ENCODE peak calls at places on chromosomes 1 and 21, in eight cellular contexts. Q is left lung; B is GM23248; J is stomach; C is neuronal stem cell; Y is CD4-positive, alpha-beta T cell; W is brain microvascular endothelial cell; R is substantia nigra. S is an unnamed sample.

GRCh38 chr1:119784127-119784781 is 15.5 kb upstream of the HMGCS2 start:
- DNase-seq in Q (peak; percentile 87), B (peak; percentile 62), J (peak; percentile 69), C (no peak), Y (no peak), W (no peak), R (no peak), S (no peak)

GRCh38 chr21:28781602-28782274 is 210.9 kb downstream of the LTN1 start:
- DNase-seq in Q (no peak), B (peak; percentile 61), J (no peak), C (no peak), Y (no peak), W (peak; percentile 44), R (no peak), S (peak; percentile 46)

GRCh38 chr1:96487404-96487803 is 234.2 kb upstream of the PTBP2 start:
- DNase-seq in Q (no peak), B (peak; percentile 42), J (no peak), C (peak; percentile 14), Y (no peak), W (no peak), R (no peak), S (no peak)

GRCh38 chr1:226575436-226576390 is 27.1 kb downstream of the STUM start:
- DNase-seq in Q (no peak), B (no peak), J (no peak), C (no peak), Y (no peak), W (no peak), R (no peak), S (no peak)

GRCh38 chr21:15139881-15140280 is 75.1 kb upstream of the NRIP1 start:
- DNase-seq in Q (no peak), B (no peak), J (no peak), C (no peak), Y (no peak), W (no peak), R (no peak), S (no peak)

GRCh38 chr1:209886219-209886536 is 51.8 kb upstream of the SYT14 start:
- DNase-seq in Q (no peak), B (no peak), J (no peak), C (no peak), Y (no peak), W (no peak), R (no peak), S (peak; percentile 71)

GRCh38 chr1:152034654-152035405 is 2.0 kb downstream of the S100A11 start:
- DNase-seq in Q (no peak), B (peak; percentile 84), J (peak; percentile 61), C (peak; percentile 56), Y (peak; percentile 46), W (peak; percentile 54), R (no peak), S (peak; percentile 88)

GRCh38 chr21:26550357-26550756 is 22.7 kb downstream of the CYYR1 start:
- DNase-seq in Q (no peak), B (peak; percentile 4), J (no peak), C (no peak), Y (no peak), W (no peak), R (no peak), S (peak; percentile 90)

GRCh38 chr1:105398909-105399308 is 1649.2 kb downstream of the AMY1C start:
- DNase-seq in Q (no peak), B (no peak), J (no peak), C (no peak), Y (no peak), W (no peak), R (no peak), S (no peak)

GRCh38 chr1:25212725-25213124 is 19.6 kb downstream of the SYF2 start:
- DNase-seq in Q (no peak), B (no peak), J (no peak), C (no peak), Y (no peak), W (no peak), R (no peak), S (no peak)

GRCh38 chr1:12505639-12506311 is 112.2 kb downstream of the DHRS3 start:
- DNase-seq in Q (no peak), B (no peak), J (no peak), C (no peak), Y (no peak), W (no peak), R (peak; percentile 69), S (no peak)

GRCh38 chr21:39951183-39952101 is 84.2 kb downstream of the PCP4 start:
- DNase-seq in Q (no peak), B (no peak), J (no peak), C (no peak), Y (no peak), W (no peak), R (no peak), S (no peak)

GRCh38 chr21:45931397-45931969 is 50.1 kb upstream of the COL6A1 start:
- DNase-seq in Q (peak; percentile 35), B (no peak), J (no peak), C (no peak), Y (no peak), W (no peak), R (no peak), S (no peak)

GRCh38 chr1:162899422-162900168 is 38.6 kb upstream of the CCDC190 start:
- DNase-seq in Q (no peak), B (peak; percentile 95), J (no peak), C (no peak), Y (no peak), W (peak; percentile 81), R (no peak), S (no peak)

GRCh38 chr1:113415256-113416189 is 25.2 kb downstream of the MAGI3 start:
- DNase-seq in Q (no peak), B (peak; percentile 26), J (no peak), C (no peak), Y (no peak), W (no peak), R (no peak), S (peak; percentile 43)

GRCh38 chr1:163060343-163061007 is 8.7 kb upstream of the RGS4 start:
- DNase-seq in Q (no peak), B (no peak), J (no peak), C (no peak), Y (no peak), W (no peak), R (no peak), S (no peak)

GRCh38 chr1:198269352-198269940 is 112.6 kb downstream of the NEK7 start:
- DNase-seq in Q (no peak), B (peak; percentile 47), J (no peak), C (no peak), Y (no peak), W (no peak), R (no peak), S (no peak)

GRCh38 chr1:235923466-235924008 is 56.8 kb upstream of the LYST start:
- DNase-seq in Q (no peak), B (no peak), J (no peak), C (no peak), Y (no peak), W (peak; percentile 43), R (no peak), S (no peak)

GRCh38 chr1:167805041-167805556 is 83.3 kb downstream of the MPZL1 start:
- DNase-seq in Q (no peak), B (no peak), J (no peak), C (no peak), Y (no peak), W (no peak), R (no peak), S (no peak)

GRCh38 chr21:33821580-33822322 is 93.9 kb downstream of the ATP5PO start:
- DNase-seq in Q (no peak), B (no peak), J (no peak), C (no peak), Y (no peak), W (no peak), R (no peak), S (no peak)

GRCh38 chr1:191498318-191498717 is 659.9 kb upstream of the RGS18 start:
- DNase-seq in Q (no peak), B (peak; percentile 2), J (no peak), C (no peak), Y (no peak), W (peak; percentile 9), R (no peak), S (peak; percentile 60)

GRCh38 chr21:44088401-44088780 is 18.8 kb upstream of the PWP2 start:
- DNase-seq in Q (no peak), B (no peak), J (peak; percentile 10), C (no peak), Y (no peak), W (no peak), R (no peak), S (no peak)
- H3K27ac ChIP-seq in Q (no peak overlapping the region), B (no peak overlapping the region), J (no peak overlapping the region), C (no peak overlapping the region), Y (peak overlapping the region; percentile 80), W (no peak overlapping the region), R (peak overlapping the region; percentile 98), S (no peak overlapping the region)

GRCh38 chr1:44819257-44819593 is 10.9 kb downstream of the BTBD19 start:
- DNase-seq in Q (no peak), B (no peak), J (no peak), C (no peak), Y (peak; percentile 23), W (no peak), R (no peak), S (no peak)
- H3K27ac ChIP-seq in Q (peak overlapping the region; percentile 90), B (peak overlapping the region; percentile 89), J (peak overlapping the region; percentile 89), C (peak overlapping the region; percentile 90), Y (peak overlapping the region; percentile 96), W (peak overlapping the region; percentile 99), R (peak overlapping the region; percentile 88), S (peak overlapping the region; percentile 98)

GRCh38 chr1:31702836-31703404 is 897 bp downstream of the COL16A1 start:
- DNase-seq in Q (no peak), B (peak; percentile 56), J (no peak), C (no peak), Y (no peak), W (no peak), R (no peak), S (no peak)
- H3K27ac ChIP-seq in Q (peak overlapping the region; percentile 84), B (peak overlapping the region; percentile 89), J (peak overlapping the region; percentile 78), C (no peak overlapping the region), Y (no peak overlapping the region), W (no peak overlapping the region), R (peak overlapping the region; percentile 95), S (no peak overlapping the region)

GRCh38 chr1:42690477-42691156 is 8.4 kb downstream of the YBX1 start:
- DNase-seq in Q (no peak), B (peak; percentile 36), J (no peak), C (no peak), Y (no peak), W (no peak), R (no peak), S (no peak)

GRCh38 chr1:42691157-42691498 is 8.9 kb downstream of the YBX1 start:
- DNase-seq in Q (no peak), B (no peak), J (no peak), C (no peak), Y (no peak), W (no peak), R (no peak), S (no peak)

GRCh38 chr1:42689912-42690311 is 7.7 kb downstream of the YBX1 start:
- DNase-seq in Q (no peak), B (no peak), J (no peak), C (no peak), Y (no peak), W (no peak), R (no peak), S (no peak)

GRCh38 chr1:42692941-42693340 is 10.7 kb downstream of the YBX1 start:
- DNase-seq in Q (no peak), B (no peak), J (no peak), C (no peak), Y (no peak), W (no peak), R (no peak), S (no peak)

DNA sequence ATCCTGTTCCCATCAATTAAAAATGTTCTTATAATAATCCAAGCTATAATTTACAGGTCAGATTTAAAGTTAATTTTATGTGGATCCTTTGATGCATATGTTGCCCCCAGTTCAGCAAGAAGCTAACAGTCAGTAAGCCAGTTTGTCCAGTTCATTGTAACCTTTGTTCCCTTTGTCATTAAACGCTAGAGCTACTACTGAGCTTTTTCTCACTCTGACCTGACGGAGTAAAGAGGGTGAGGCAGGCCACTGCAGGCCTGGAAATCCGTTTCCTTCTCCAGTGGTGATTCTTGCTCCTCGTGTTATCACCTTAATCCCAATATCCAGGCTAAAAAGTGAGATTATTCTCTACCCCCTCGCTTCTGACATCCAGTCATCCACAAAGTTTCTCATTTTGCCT is 10.2 kb downstream of the YBX1 start:
- DNase-seq in Q (no peak), B (no peak), J (no peak), C (no peak), Y (no peak), W (no peak), R (no peak), S (no peak)
- H3K27ac ChIP-seq in Q (peak overlapping the region; percentile 11), B (no peak overlapping the region), J (peak overlapping the region; percentile 67), C (no peak overlapping the region), Y (no peak overlapping the region), W (no peak overlapping the region), R (no peak overlapping the region), S (no peak overlapping the region)

S was measured in A673.